ENCODE peak calls at places on chromosomes 13 and 19, in five cellular contexts. G is heart left ventricle, X is K562, D is esophagus squamous epithelium, V is adrenal gland. R is an unnamed sample.

GRCh38 chr19:36378625-36379509 is at the start of gene ZFP14:
- DNase-seq in G (peak), X (peak), D (peak), V (peak), R (peak)

GRCh38 chr19:41689993-41690800 is 2.1 kb upstream of the CEACAM7 start:
- DNase-seq in G (no peak), X (no peak), D (no peak), V (no peak), R (no peak)

GRCh38 chr19:18205180-18205915 is 1.5 kb upstream of the RAB3A start:
- DNase-seq in G (peak), X (peak), D (no peak), V (peak), R (peak)

GRCh38 chr19:5172859-5173577 is 167.6 kb downstream of the PTPRS start:
- DNase-seq in G (no peak), X (peak), D (no peak), V (no peak), R (no peak)

GRCh38 chr19:53980553-53981407 is 10.7 kb upstream of the CACNG6 start:
- DNase-seq in G (no peak), X (no peak), D (no peak), V (no peak), R (no peak)

GRCh38 chr13:112583592-112584277 is 4.2 kb downstream of the TUBGCP3 start:
- DNase-seq in G (peak), X (peak), D (no peak), V (peak), R (peak)

GRCh38 chr13:101977475-101977874 is 424.4 kb downstream of the FGF14 start:
- DNase-seq in G (no peak), X (no peak), D (no peak), V (no peak), R (no peak)

GRCh38 chr13:97600438-97601080 is 166.6 kb downstream of the RAP2A start:
- DNase-seq in G (no peak), X (no peak), D (no peak), V (no peak), R (no peak)

GRCh38 chr13:46522692-46523040 is 30.3 kb upstream of the LRCH1 start:
- DNase-seq in G (no peak), X (no peak), D (no peak), V (no peak), R (no peak)

GRCh38 chr13:49610176-49610575 is 18.1 kb upstream of the ARL11 start:
- DNase-seq in G (no peak), X (no peak), D (no peak), V (no peak), R (no peak)

GRCh38 chr19:41198559-41198958 is 5.5 kb downstream of the CYP2S1 start:
- DNase-seq in G (no peak), X (no peak), D (no peak), V (no peak), R (no peak)

GRCh38 chr19:33064778-33065550 is at the start of gene RHPN2:
- DNase-seq in G (peak), X (peak), D (no peak), V (peak), R (peak)

GRCh38 chr19:14411161-14411560 is 8.0 kb downstream of the DDX39A start:
- DNase-seq in G (no peak), X (no peak), D (no peak), V (no peak), R (no peak)

GRCh38 chr13:27006519-27007161 is 165.0 kb downstream of the USP12 start:
- DNase-seq in G (no peak), X (no peak), D (no peak), V (no peak), R (peak)

GRCh38 chr13:47672982-47673670 is 327.9 kb downstream of the SUCLA2 start:
- DNase-seq in G (peak), X (no peak), D (no peak), V (no peak), R (no peak)

GRCh38 chr19:32824906-32825608 is 44.5 kb downstream of the SLC7A9 start:
- DNase-seq in G (no peak), X (no peak), D (no peak), V (no peak), R (no peak)

GRCh38 chr13:46839399-46839798 is 42.4 kb upstream of the ESD start:
- DNase-seq in G (no peak), X (no peak), D (no peak), V (no peak), R (no peak)

GRCh38 chr19:9673912-9674668 is 810 bp downstream of the ZNF562 start:
- DNase-seq in G (no peak), X (no peak), D (no peak), V (no peak), R (no peak)

GRCh38 chr13:75993823-75994222 is 357.7 kb downstream of the LMO7 start:
- DNase-seq in G (no peak), X (no peak), D (no peak), V (no peak), R (no peak)

GRCh38 chr19:52492991-52493470 is 34.4 kb upstream of the ZNF808 start:
- DNase-seq in G (no peak), X (peak), D (no peak), V (no peak), R (peak)

GRCh38 chr13:98239156-98240076 is 62.3 kb upstream of the RNF113B start:
- DNase-seq in G (no peak), X (no peak), D (no peak), V (no peak), R (no peak)

GRCh38 chr13:77330009-77330471 is 3.1 kb upstream of the MYCBP2 start:
- DNase-seq in G (no peak), X (no peak), D (no peak), V (no peak), R (no peak)

GRCh38 chr13:96397807-96398206 is 307.9 kb downstream of the HS6ST3 start:
- DNase-seq in G (no peak), X (no peak), D (no peak), V (no peak), R (no peak)

DNA sequence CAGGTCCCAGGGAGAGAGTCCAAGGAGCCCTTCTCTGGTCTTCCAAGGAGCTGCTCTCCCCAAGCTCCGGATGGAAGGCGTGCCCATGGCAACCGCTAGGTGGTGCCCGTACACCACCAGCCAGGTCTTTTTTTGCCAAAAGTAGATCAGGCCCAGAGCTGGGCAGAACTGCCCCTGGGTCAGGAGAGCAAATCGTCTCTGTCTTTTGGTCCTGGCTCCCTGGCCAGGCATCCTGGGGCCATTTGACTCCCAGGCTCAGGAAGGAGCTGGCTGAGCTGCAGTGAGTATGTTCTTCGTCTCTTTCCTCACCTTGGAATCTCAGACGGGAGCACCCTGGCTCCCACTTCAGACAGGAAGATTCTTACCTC is 24.6 kb upstream of the BCL3 start:
- DNase-seq in G (peak), X (peak), D (no peak), V (peak), R (peak)
- TF ChIP-seq POLR2A in G (no peak), X (no peak), D (no peak), V (no peak), R (no peak)

DNA sequence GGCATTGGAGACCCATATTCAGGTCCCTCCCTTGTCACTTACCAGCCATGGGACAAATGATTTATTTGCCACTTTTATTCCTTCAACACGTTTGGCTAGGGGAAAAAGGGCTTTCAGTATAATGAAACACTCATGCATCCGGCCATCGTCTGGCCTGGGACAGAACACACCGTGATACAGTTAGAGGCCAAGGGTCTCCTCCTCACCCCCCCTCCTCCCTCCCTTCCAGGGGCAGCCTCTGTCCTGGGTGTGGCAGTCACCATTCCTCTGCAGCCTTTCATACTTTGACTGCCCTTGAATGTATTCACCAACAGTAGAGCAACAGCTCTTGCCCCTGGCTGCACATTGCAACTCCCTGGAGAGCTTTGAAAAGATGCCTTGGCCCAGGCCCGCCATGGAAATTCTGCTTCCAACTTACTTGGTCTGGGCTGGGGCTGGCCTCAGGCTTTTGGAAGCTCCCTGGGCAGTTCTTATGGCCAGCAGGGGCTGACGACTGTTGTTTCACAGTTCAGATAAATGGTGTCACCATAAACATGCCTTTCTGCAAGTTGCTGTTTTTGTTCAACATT is 3.0 kb downstream of the PAK4 start:
- DNase-seq in G (no peak), X (no peak), D (no peak), V (no peak), R (no peak)
- TF ChIP-seq CTCF in G (no peak), X (no peak), D (no peak), V (no peak), R (no peak)

GRCh38 chr13:99970761-99971575 is 599 bp downstream of the ZIC5 start:
- DNase-seq in G (no peak), X (peak), D (no peak), V (no peak), R (no peak)
- TF ChIP-seq POLR2A in G (no peak), X (no peak), D (no peak), V (no peak), R (no peak)

GRCh38 chr19:46717034-46717715 is at the start of gene PRKD2:
- DNase-seq in G (peak), X (peak), D (no peak), V (peak), R (peak)

GRCh38 chr19:46716672-46717033 is 261 bp downstream of the PRKD2 start:
- DNase-seq in G (no peak), X (no peak), D (no peak), V (peak), R (no peak)

GRCh38 chr19:46714523-46715106 is 2.3 kb downstream of the PRKD2 start:
- DNase-seq in G (no peak), X (no peak), D (no peak), V (no peak), R (no peak)

GRCh38 chr19:46715620-46716012 is 1.3 kb downstream of the PRKD2 start:
- DNase-seq in G (no peak), X (no peak), D (no peak), V (no peak), R (no peak)

GRCh38 chr19:46716013-46716671 is 772 bp downstream of the PRKD2 start:
- DNase-seq in G (no peak), X (peak), D (no peak), V (peak), R (no peak)
- TF ChIP-seq CTCF in G (no peak), X (no peak), D (no peak), V (no peak), R (no peak)